ENCODE peak calls at places on chromosome 7, in four cellular contexts. One of them, this sample, is unnamed.

GRCh38 chr7:51430480-51431086 is 114.0 kb upstream of the COBL start:
- DNase-seq in fibroblast of lung: peak; percentile 15
- DNase-seq in lower lobe of right lung: no peak
- DNase-seq in left ventricle myocardium inferior: no peak
- DNase-seq in this sample: no peak

GRCh38 chr7:123747620-123748141 is 1.1 kb downstream of the WASL start:
- DNase-seq in fibroblast of lung: peak; percentile 95
- DNase-seq in lower lobe of right lung: peak; percentile 57
- DNase-seq in left ventricle myocardium inferior: peak; percentile 38
- DNase-seq in this sample: peak; percentile 63

GRCh38 chr7:137983308-137984008 is 18.4 kb downstream of the CREB3L2 start:
- DNase-seq in fibroblast of lung: peak; percentile 55
- DNase-seq in lower lobe of right lung: no peak
- DNase-seq in left ventricle myocardium inferior: no peak
- DNase-seq in this sample: no peak

GRCh38 chr7:45267262-45267661 is 109.7 kb downstream of the RAMP3 start:
- DNase-seq in fibroblast of lung: peak; percentile 1
- DNase-seq in lower lobe of right lung: no peak
- DNase-seq in left ventricle myocardium inferior: no peak
- DNase-seq in this sample: no peak

GRCh38 chr7:106537119-106537518 is 123.8 kb downstream of the CCDC71L start:
- DNase-seq in fibroblast of lung: no peak
- DNase-seq in lower lobe of right lung: no peak
- DNase-seq in left ventricle myocardium inferior: no peak
- DNase-seq in this sample: no peak

GRCh38 chr7:52719677-52720076 is 315.8 kb upstream of the POM121L12 start:
- DNase-seq in fibroblast of lung: peak; percentile 39
- DNase-seq in lower lobe of right lung: no peak
- DNase-seq in left ventricle myocardium inferior: no peak
- DNase-seq in this sample: no peak

GRCh38 chr7:101012931-101013330 is 7.0 kb upstream of the MUC17 start:
- DNase-seq in fibroblast of lung: no peak
- DNase-seq in lower lobe of right lung: no peak
- DNase-seq in left ventricle myocardium inferior: no peak
- DNase-seq in this sample: peak; percentile 22

GRCh38 chr7:94530114-94530513 is 20.5 kb downstream of the CASD1 start:
- DNase-seq in fibroblast of lung: no peak
- DNase-seq in lower lobe of right lung: no peak
- DNase-seq in left ventricle myocardium inferior: no peak
- DNase-seq in this sample: no peak

GRCh38 chr7:128323489-128324362 is 20.0 kb downstream of the RBM28 start:
- DNase-seq in fibroblast of lung: peak; percentile 29
- DNase-seq in lower lobe of right lung: no peak
- DNase-seq in left ventricle myocardium inferior: no peak
- DNase-seq in this sample: no peak

GRCh38 chr7:55128693-55129394 is 110.0 kb downstream of the EGFR start:
- DNase-seq in fibroblast of lung: peak; percentile 69
- DNase-seq in lower lobe of right lung: no peak
- DNase-seq in left ventricle myocardium inferior: peak; percentile 80
- DNase-seq in this sample: peak; percentile 79

GRCh38 chr7:43686991-43687390 is 42.3 kb downstream of the COA1 start:
- DNase-seq in fibroblast of lung: peak; percentile 56
- DNase-seq in lower lobe of right lung: no peak
- DNase-seq in left ventricle myocardium inferior: no peak
- DNase-seq in this sample: no peak

GRCh38 chr7:6545398-6546126 is 5.7 kb downstream of the GRID2IP start:
- DNase-seq in fibroblast of lung: no peak
- DNase-seq in lower lobe of right lung: no peak
- DNase-seq in left ventricle myocardium inferior: no peak
- DNase-seq in this sample: no peak

GRCh38 chr7:2665359-2665791 is 22.6 kb upstream of the AMZ1 start:
- DNase-seq in fibroblast of lung: no peak
- DNase-seq in lower lobe of right lung: no peak
- DNase-seq in left ventricle myocardium inferior: no peak
- DNase-seq in this sample: peak; percentile 58

GRCh38 chr7:27159278-27160146 is 3.0 kb upstream of the HOXA7 start:
- DNase-seq in fibroblast of lung: no peak
- DNase-seq in lower lobe of right lung: no peak
- DNase-seq in left ventricle myocardium inferior: peak; percentile 7
- DNase-seq in this sample: peak; percentile 79

DNA sequence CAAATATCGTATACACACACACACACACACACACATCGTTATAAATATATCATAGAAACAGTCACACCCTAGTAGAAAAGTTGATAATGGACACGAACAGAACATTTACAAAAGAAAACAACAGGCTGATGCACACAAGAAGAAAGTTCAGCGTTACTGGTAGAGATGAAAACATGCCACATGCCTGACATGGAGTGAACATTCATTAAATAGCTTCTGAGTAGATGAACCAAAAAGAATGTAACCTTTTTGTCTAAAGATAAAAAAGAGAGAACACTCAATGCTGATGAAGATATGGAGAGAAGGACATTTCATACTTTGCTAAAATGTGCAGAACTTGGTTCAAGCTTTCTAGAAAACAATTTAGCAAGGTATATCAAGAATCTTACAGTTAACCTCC is 173.4 kb upstream of the KLF14 start:
- DNase-seq in fibroblast of lung: peak; percentile 65
- DNase-seq in lower lobe of right lung: no peak
- DNase-seq in left ventricle myocardium inferior: no peak
- DNase-seq in this sample: no peak
- H3K27ac ChIP-seq in fibroblast of lung: no peak overlapping the region
- H3K27ac ChIP-seq in lower lobe of right lung: no peak overlapping the region
- H3K27ac ChIP-seq in left ventricle myocardium inferior: no peak overlapping the region
- H3K27ac ChIP-seq in this sample: no peak overlapping the region

GRCh38 chr7:136698231-136698630 is 170.2 kb upstream of the CHRM2 start:
- DNase-seq in fibroblast of lung: no peak
- DNase-seq in lower lobe of right lung: no peak
- DNase-seq in left ventricle myocardium inferior: no peak
- DNase-seq in this sample: no peak

GRCh38 chr7:136693166-136694119 is 175.0 kb upstream of the CHRM2 start:
- DNase-seq in fibroblast of lung: no peak
- DNase-seq in lower lobe of right lung: no peak
- DNase-seq in left ventricle myocardium inferior: no peak
- DNase-seq in this sample: no peak

GRCh38 chr7:136698977-136699376 is 169.5 kb upstream of the CHRM2 start:
- DNase-seq in fibroblast of lung: no peak
- DNase-seq in lower lobe of right lung: no peak
- DNase-seq in left ventricle myocardium inferior: no peak
- DNase-seq in this sample: no peak
- H3K4me1 ChIP-seq in fibroblast of lung: no peaks in the 10 kb centered on the region
- H3K4me1 ChIP-seq in lower lobe of right lung: no peaks in the 10 kb centered on the region
- H3K4me1 ChIP-seq in left ventricle myocardium inferior: peaks cover 14% of the 10 kb centered on the region
- H3K4me1 ChIP-seq in this sample: no peaks in the 10 kb centered on the region

GRCh38 chr7:139698879-139699278 is 78.9 kb downstream of the HIPK2 start:
- DNase-seq in fibroblast of lung: no peak
- DNase-seq in lower lobe of right lung: no peak
- DNase-seq in left ventricle myocardium inferior: no peak
- DNase-seq in this sample: no peak
- H3K27ac ChIP-seq in fibroblast of lung: no peak overlapping the region
- H3K27ac ChIP-seq in lower lobe of right lung: no peak overlapping the region
- H3K27ac ChIP-seq in left ventricle myocardium inferior: no peak overlapping the region
- H3K27ac ChIP-seq in this sample: no peak overlapping the region

DNA sequence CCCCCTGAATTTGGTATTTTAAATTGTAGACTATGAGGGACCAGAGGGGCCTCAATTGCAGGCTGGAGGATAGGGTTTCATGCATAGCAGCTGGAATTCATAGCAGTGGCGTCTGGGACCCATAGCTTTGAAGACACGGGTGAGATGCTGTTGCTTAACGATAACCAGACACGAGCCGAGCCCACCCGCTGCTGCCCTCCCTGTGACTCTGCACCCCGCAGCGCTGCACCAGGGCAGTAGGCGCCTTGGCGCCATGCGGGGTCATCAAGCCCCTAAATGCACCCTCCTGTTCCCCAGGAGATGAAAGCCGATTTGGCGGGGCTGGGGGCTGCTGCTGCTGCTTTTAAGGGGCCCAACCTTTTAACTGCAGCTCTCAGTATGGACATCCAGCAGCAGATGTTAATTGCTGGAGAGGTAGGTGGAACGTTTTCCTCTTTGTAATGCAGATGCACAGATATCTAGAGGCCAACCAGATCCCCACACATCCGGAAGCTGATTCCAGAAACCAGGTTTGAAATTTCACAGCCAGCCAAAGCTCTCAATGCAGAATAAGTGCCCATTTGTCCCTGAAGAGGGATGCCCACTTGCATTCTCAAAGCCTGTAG is 62.1 kb downstream of the EEPD1 start:
- DNase-seq in fibroblast of lung: no peak
- DNase-seq in lower lobe of right lung: no peak
- DNase-seq in left ventricle myocardium inferior: no peak
- DNase-seq in this sample: no peak
- H3K4me1 ChIP-seq in fibroblast of lung: peaks cover 7% of the 10 kb centered on the region
- H3K4me1 ChIP-seq in lower lobe of right lung: no peaks in the 10 kb centered on the region
- H3K4me1 ChIP-seq in left ventricle myocardium inferior: peaks cover 44% of the 10 kb centered on the region
- H3K4me1 ChIP-seq in this sample: no peaks in the 10 kb centered on the region

DNA sequence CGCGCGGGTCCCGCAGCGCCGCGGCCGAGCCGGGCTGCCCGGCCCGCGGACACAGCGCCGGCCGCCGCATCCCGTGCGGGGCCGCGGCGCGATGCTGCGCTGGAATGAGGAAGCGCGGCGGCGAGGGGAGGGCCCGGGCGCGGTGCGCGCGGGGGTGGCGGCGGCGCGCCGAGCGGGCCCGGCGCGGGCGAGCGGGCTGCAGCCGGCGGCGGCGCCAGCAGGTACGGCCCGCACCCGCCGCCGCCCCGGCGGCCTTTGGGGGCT is 690 bp upstream of the IKZF1 start:
- DNase-seq in fibroblast of lung: no peak
- DNase-seq in lower lobe of right lung: peak; percentile 64
- DNase-seq in left ventricle myocardium inferior: no peak
- DNase-seq in this sample: no peak
- H3K27ac ChIP-seq in fibroblast of lung: no peak overlapping the region
- H3K27ac ChIP-seq in lower lobe of right lung: peak overlapping the region; percentile 85
- H3K27ac ChIP-seq in left ventricle myocardium inferior: peak overlapping the region; percentile 54
- H3K27ac ChIP-seq in this sample: no peak overlapping the region

This sample was measured in kidney.